ENCODE peak calls at places on chromosomes 1 and 21, in ten cellular contexts. N is right atrium auricular region; W is A549; X is heart right ventricle; D is mammary epithelial cell; E is right lobe of liver; H is heart left ventricle; B is CD8-positive, alpha-beta memory T cell; Y is HCT116; I is GM23248. K is an unnamed sample. For H3K4me1, the result is how much of the 10 kb centered on the place peaks cover.

GRCh38 chr1:186325239-186325638 is 49.8 kb downstream of the TPR start:
- DNase-seq in N (no peak), W (peak), X (no peak), D (no peak), E (no peak), H (no peak), B (no peak), Y (peak), I (peak), K (no peak)

GRCh38 chr1:95641386-95641785 is 407.4 kb downstream of the RWDD3 start:
- DNase-seq in N (no peak), W (no peak), X (no peak), D (no peak), E (no peak), H (no peak), B (no peak), Y (no peak), I (no peak), K (no peak)

GRCh38 chr1:207017615-207018559 is 14.7 kb downstream of the C1orf116 start:
- DNase-seq in N (no peak), W (no peak), X (no peak), D (peak), E (no peak), H (peak), B (no peak), Y (no peak), I (peak), K (no peak)

GRCh38 chr1:217260676-217261075 is 370.2 kb downstream of the GPATCH2 start:
- DNase-seq in N (no peak), W (no peak), X (no peak), D (no peak), E (no peak), H (no peak), B (no peak), Y (no peak), I (no peak), K (no peak)

GRCh38 chr1:23525558-23526174 is 5.4 kb downstream of the E2F2 start:
- DNase-seq in N (no peak), W (no peak), X (no peak), D (no peak), E (no peak), H (no peak), B (no peak), Y (no peak), I (no peak), K (no peak)

GRCh38 chr1:98749152-98749756 is 87.7 kb downstream of the SNX7 start:
- DNase-seq in N (no peak), W (peak), X (no peak), D (no peak), E (no peak), H (no peak), B (no peak), Y (no peak), I (peak), K (no peak)

GRCh38 chr1:204592246-204592948 is 76.2 kb downstream of the MDM4 start:
- DNase-seq in N (no peak), W (no peak), X (no peak), D (no peak), E (no peak), H (no peak), B (no peak), Y (no peak), I (no peak), K (no peak)

GRCh38 chr1:38117444-38117887 is 70.9 kb upstream of the POU3F1 start:
- DNase-seq in N (no peak), W (no peak), X (no peak), D (peak), E (peak), H (no peak), B (no peak), Y (no peak), I (no peak), K (no peak)

GRCh38 chr1:150309758-150310495 is 11.4 kb upstream of the PRPF3 start:
- DNase-seq in N (no peak), W (no peak), X (no peak), D (no peak), E (no peak), H (no peak), B (no peak), Y (no peak), I (no peak), K (no peak)

GRCh38 chr1:240831922-240832321 is 220.0 kb upstream of the GREM2 start:
- DNase-seq in N (no peak), W (no peak), X (no peak), D (no peak), E (no peak), H (no peak), B (no peak), Y (no peak), I (peak), K (no peak)

GRCh38 chr1:165842363-165843129 is 15.1 kb downstream of the UCK2 start:
- DNase-seq in N (no peak), W (no peak), X (no peak), D (no peak), E (no peak), H (no peak), B (no peak), Y (no peak), I (peak), K (no peak)

DNA sequence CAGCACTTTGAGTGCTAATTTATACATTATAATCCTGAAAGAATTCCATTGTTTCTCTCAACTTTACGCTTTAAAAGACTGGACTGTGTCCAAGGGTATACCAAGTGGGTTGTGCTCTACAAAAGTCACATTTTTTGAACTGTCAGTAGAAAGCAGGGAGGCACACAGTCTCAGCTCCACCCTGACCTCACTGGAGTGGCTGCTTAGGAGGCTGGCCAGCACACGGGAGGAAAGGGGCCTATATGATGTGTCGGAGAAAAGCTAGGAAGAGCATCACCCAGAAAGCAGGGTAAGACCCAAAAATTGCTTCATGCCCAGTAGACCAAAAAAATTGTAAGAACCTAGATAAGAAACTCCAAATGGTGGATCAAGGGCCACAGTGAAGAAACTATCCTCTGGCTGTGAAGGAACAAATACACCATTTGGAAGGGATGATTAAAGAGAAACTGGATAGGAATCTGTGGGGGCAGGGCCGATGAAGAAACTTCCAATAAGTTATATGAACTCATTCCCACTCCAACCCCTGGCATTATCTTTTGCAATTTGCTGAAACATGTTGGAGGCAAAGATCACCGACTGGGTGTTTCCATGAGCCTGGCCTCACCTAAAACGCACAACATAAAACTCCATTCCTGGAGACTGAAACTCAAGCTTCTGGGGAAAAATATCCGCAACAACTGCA is 1.9 kb downstream of the S100A10 start:
- DNase-seq in N (no peak), W (no peak), X (no peak), D (no peak), E (no peak), H (no peak), B (no peak), Y (no peak), I (peak), K (no peak)
- H3K4me1 ChIP-seq in N (half or more), W (half or more), X (under half), D (half or more), E (under half), H (under half), B (under half), Y (half or more), I (half or more), K (half or more)

DNA sequence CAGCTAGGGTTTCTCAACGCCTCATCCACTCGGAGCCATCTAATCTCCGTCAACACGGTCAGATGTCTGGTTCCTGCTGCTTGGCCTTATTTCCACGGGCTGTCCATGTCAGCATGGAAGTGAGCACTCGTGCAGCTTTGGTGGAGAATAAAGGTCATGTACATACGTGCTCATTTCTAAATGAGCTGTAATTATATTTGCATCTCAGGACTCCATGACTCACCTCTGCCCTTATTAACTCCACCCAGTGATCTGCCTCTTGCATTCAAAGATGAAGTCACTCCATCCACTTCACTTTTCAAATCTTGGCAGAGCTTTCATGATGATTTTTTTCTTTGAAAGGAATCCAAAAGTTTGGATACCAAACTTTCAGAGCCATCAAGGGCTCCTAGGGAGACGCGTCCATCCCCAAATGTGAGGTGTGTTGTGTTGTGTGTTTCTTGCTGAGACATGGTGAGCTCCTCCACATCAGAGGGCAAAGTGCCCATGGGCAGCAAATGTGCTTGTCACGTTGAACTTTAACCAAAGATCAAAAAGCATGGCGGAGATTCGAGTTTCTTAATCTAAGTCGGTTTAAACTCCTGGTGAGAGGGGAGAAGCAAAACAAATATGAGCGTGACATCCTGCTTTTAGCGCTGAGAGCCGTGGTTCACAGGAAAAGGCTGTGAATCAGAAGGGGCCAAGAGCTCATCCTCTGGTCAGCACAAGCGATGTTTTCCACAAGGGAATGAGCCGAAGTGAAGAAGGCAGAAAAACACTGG is 68.6 kb upstream of the ERRFI1 start:
- DNase-seq in N (no peak), W (peak), X (no peak), D (peak), E (peak), H (no peak), B (no peak), Y (no peak), I (peak), K (no peak)
- H3K4me1 ChIP-seq in N (under half), W (half or more), X (under half), D (half or more), E (under half), H (under half), B (under half), Y (half or more), I (half or more), K (under half)

GRCh38 chr1:42936309-42937078 is 22.2 kb downstream of the SLC2A1 start:
- DNase-seq in N (no peak), W (peak), X (no peak), D (peak), E (no peak), H (no peak), B (peak), Y (peak), I (peak), K (no peak)

GRCh38 chr1:42939216-42939615 is 19.5 kb downstream of the SLC2A1 start:
- DNase-seq in N (no peak), W (peak), X (no peak), D (no peak), E (no peak), H (no peak), B (no peak), Y (no peak), I (no peak), K (no peak)

GRCh38 chr1:42937141-42937696 is 21.4 kb downstream of the SLC2A1 start:
- DNase-seq in N (no peak), W (peak), X (no peak), D (peak), E (no peak), H (no peak), B (no peak), Y (no peak), I (peak), K (no peak)

GRCh38 chr1:42937836-42938595 is 20.7 kb downstream of the SLC2A1 start:
- DNase-seq in N (no peak), W (peak), X (no peak), D (peak), E (no peak), H (no peak), B (no peak), Y (no peak), I (no peak), K (no peak)

DNA sequence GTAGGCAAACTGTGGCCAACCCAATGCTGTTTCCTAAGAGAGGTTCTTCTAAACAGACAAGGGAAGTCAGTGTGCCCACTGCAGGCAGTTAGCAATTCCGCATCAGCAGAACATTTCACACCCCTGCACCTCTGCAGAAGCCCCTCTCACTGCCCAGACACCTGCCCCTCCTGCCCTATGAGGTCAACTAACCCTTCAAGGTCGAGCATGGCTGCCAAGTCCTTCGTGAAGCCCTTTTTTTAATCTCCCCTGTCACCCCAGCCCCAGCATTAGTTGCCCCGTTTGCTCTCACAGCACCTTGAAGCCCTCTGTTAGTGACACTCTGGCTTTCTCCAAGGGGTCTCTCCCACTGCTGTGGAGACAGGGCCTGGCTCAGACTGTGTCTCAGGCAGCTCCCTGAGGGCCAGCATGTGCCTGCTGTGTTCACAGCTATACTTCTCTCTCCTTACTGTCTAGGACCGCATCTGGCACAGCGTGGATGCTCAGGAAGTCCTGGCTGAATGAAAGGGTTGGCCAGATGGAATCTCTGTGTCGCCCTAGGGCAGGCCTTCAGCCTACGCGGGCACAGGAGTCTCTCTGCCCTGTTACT is 20.0 kb downstream of the SLC2A1 start:
- DNase-seq in N (no peak), W (no peak), X (no peak), D (no peak), E (no peak), H (no peak), B (no peak), Y (no peak), I (no peak), K (no peak)
- H3K4me1 ChIP-seq in N (under half), W (half or more), X (half or more), D (half or more), E (under half), H (under half), B (half or more), Y (half or more), I (half or more), K (under half)

GRCh38 chr1:152023221-152023620 is 13.6 kb downstream of the S100A11 start:
- DNase-seq in N (no peak), W (no peak), X (no peak), D (no peak), E (no peak), H (no peak), B (no peak), Y (no peak), I (no peak), K (no peak)
- H3K4me1 ChIP-seq in N (under half), W (under half), X (under half), D (half or more), E (under half), H (under half), B (under half), Y (under half), I (under half), K (under half)

GRCh38 chr21:36606292-36606982 is 92.5 kb upstream of the SIM2 start:
- DNase-seq in N (no peak), W (no peak), X (no peak), D (no peak), E (no peak), H (no peak), B (no peak), Y (no peak), I (no peak), K (no peak)
- H3K4me1 ChIP-seq in N (under half), W (under half), X (under half), D (under half), E (under half), H (under half), B (under half), Y (under half), I (under half), K (under half)

DNA sequence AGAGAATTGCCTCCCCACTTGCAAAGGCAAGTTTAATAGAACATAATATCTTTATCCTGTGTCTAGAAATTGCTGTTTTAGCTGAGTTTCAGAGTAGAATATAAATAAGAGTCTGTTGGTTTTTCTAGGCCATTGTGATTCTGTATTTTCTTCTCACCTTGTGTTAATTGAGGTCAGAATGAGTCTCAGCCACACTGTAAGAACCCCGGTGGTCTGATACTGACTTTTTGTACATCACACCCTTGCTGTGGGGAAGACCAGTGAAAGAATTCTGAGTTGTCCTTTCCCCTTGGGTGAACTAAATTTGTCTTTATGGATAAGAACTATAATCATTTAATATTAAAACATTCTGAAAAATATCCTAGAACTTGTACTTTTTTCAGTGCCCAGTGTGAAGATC is 6.8 kb downstream of the HIPK1 start:
- DNase-seq in N (no peak), W (no peak), X (no peak), D (no peak), E (no peak), H (no peak), B (no peak), Y (no peak), I (no peak), K (no peak)
- H3K4me1 ChIP-seq in N (half or more), W (under half), X (under half), D (under half), E (under half), H (under half), B (half or more), Y (under half), I (under half), K (under half)

GRCh38 chr1:3352084-3352951 is 102.1 kb upstream of the ARHGEF16 start:
- DNase-seq in N (peak), W (no peak), X (no peak), D (no peak), E (no peak), H (no peak), B (no peak), Y (no peak), I (peak), K (no peak)
- H3K4me1 ChIP-seq in N (half or more), W (under half), X (half or more), D (under half), E (under half), H (under half), B (under half), Y (under half), I (under half), K (under half)

K was measured in HAP-1.